ENCODE peak calls at places on chromosomes 11 and 22, in six cellular contexts. M is choroid plexus epithelial cell; B is heart right ventricle; G is left ventricle myocardium inferior; A is NCI-H2171 treated with DMSO at 0.1 percent for 48 hours; K is stimulated activated naive CD8-positive, alpha-beta T cell treated with anti-CD3 and anti-CD28 coated beads, Interleukin-15, Interleukin-2, amounts not matched to agents 100 U/mL and 50 U/mL, for 24 hours. Q is an unnamed sample.

GRCh38 chr22:25383892-25384291 is 164.5 kb downstream of the CRYBB2 start:
- DNase-seq in M (no peak), B (no peak), G (no peak), A (no peak), K (no peak), Q (no peak)

GRCh38 chr11:73480677-73481076 is 104.5 kb downstream of the RELT start:
- DNase-seq in M (peak), B (no peak), G (no peak), A (no peak), K (no peak), Q (no peak)

GRCh38 chr11:106463796-106464201 is 386.3 kb downstream of the AASDHPPT start:
- DNase-seq in M (peak), B (no peak), G (no peak), A (no peak), K (no peak), Q (no peak)

GRCh38 chr22:48743601-48744282 is 1083.9 kb downstream of the BRD1 start:
- DNase-seq in M (no peak), B (no peak), G (no peak), A (peak), K (no peak), Q (no peak)

GRCh38 chr22:37855462-37855861 is 6.2 kb downstream of the EIF3L start:
- DNase-seq in M (no peak), B (no peak), G (no peak), A (no peak), K (no peak), Q (no peak)

GRCh38 chr11:109423114-109423859 is 1.3 kb downstream of the C11orf87 start:
- DNase-seq in M (peak), B (peak), G (no peak), A (peak), K (no peak), Q (no peak)

GRCh38 chr11:86761978-86762377 is 38.4 kb upstream of the PRSS23 start:
- DNase-seq in M (peak), B (no peak), G (no peak), A (no peak), K (no peak), Q (no peak)

GRCh38 chr22:28231423-28231822 is 312.4 kb upstream of the PITPNB start:
- DNase-seq in M (peak), B (no peak), G (no peak), A (peak), K (no peak), Q (no peak)